ENCODE peak calls at places on chromosomes 6 and 20, in nine cellular contexts. E is activated CD8-positive, alpha-beta T cell treated with anti-CD3 and anti-CD28 coated beads for 36 hours; T is astrocyte; S is endothelial cell; V is WTC11; U is CD8-positive, alpha-beta T cell; W is Calu3; B is uterus; F is CD4-positive, alpha-beta T cell. A is an unnamed sample.

GRCh38 chr6:141254336-141254735 is 878.4 kb upstream of the GJE1 start:
- DNase-seq in U (no peak), E (no peak), B (no peak), W (no peak), S (no peak), T (no peak), F (no peak), V (no peak), A (no peak)

GRCh38 chr6:105259912-105260889 is 80.4 kb upstream of the POPDC3 start:
- DNase-seq in S (no peak), V (no peak), U (no peak), F (no peak), W (no peak), T (peak), E (no peak), B (no peak), A (no peak)

GRCh38 chr6:26400626-26401025 is 1.4 kb upstream of the BTN3A1 start:
- DNase-seq in S (no peak), E (no peak), B (no peak), W (no peak), V (no peak), U (no peak), T (no peak), F (no peak), A (no peak)

GRCh38 chr6:31701666-31702420 is 1.3 kb downstream of the ABHD16A start:
- DNase-seq in V (no peak), F (no peak), U (no peak), W (no peak), S (no peak), T (no peak), B (no peak), E (no peak), A (no peak)

GRCh38 chr6:31210842-31211241 is 40.4 kb upstream of the POU5F1 start:
- DNase-seq in S (no peak), F (no peak), E (no peak), W (no peak), V (no peak), T (no peak), B (no peak), U (no peak), A (no peak)

GRCh38 chr6:119322715-119323350 is 26.7 kb downstream of the MAN1A1 start:
- DNase-seq in B (no peak), E (peak), V (no peak), W (no peak), S (no peak), T (no peak), F (no peak), U (no peak), A (no peak)

GRCh38 chr6:82251942-82252341 is 4.4 kb upstream of the IBTK start:
- DNase-seq in B (no peak), E (no peak), T (no peak), U (no peak), V (no peak), S (no peak), F (no peak), W (peak), A (no peak)

GRCh38 chr6:148533309-148534107 is 190.9 kb downstream of the SASH1 start:
- DNase-seq in T (no peak), B (no peak), F (no peak), U (no peak), V (no peak), E (no peak), W (no peak), S (no peak), A (no peak)

GRCh38 chr6:121520337-121521163 is 85.1 kb downstream of the GJA1 start:
- DNase-seq in T (peak), V (no peak), U (no peak), B (no peak), W (peak), E (no peak), S (no peak), F (no peak), A (no peak)

GRCh38 chr6:77341058-77341986 is 122.0 kb downstream of the HTR1B start:
- DNase-seq in F (no peak), E (no peak), V (no peak), W (no peak), S (no peak), B (no peak), U (no peak), T (no peak), A (no peak)

GRCh38 chr6:79762370-79762769 is 131.2 kb downstream of the SH3BGRL2 start:
- DNase-seq in F (no peak), U (no peak), V (no peak), E (no peak), B (no peak), S (no peak), W (peak), T (no peak), A (no peak)

GRCh38 chr6:13260116-13260598 is 68.2 kb downstream of the TBC1D7 start:
- DNase-seq in B (no peak), V (no peak), S (no peak), E (no peak), T (no peak), F (no peak), W (no peak), U (no peak), A (no peak)

GRCh38 chr6:41092421-41093140 is 19.8 kb downstream of the NFYA start:
- DNase-seq in T (no peak), E (no peak), U (no peak), B (no peak), V (no peak), W (no peak), F (no peak), S (no peak), A (no peak)

GRCh38 chr6:57242505-57242904 is 20.4 kb upstream of the RAB23 start:
- DNase-seq in V (no peak), W (no peak), T (peak), U (no peak), S (no peak), F (no peak), B (no peak), E (no peak), A (no peak)

GRCh38 chr6:38404355-38404754 is 235.4 kb downstream of the BTBD9 start:
- DNase-seq in U (no peak), F (no peak), B (no peak), E (no peak), T (peak), V (no peak), W (no peak), S (no peak), A (no peak)

GRCh38 chr6:35683267-35683666 is 5.4 kb downstream of the FKBP5 start:
- DNase-seq in V (no peak), U (no peak), T (no peak), S (no peak), E (no peak), W (no peak), B (no peak), F (no peak), A (no peak)

GRCh38 chr6:153160221-153160620 is 29.1 kb upstream of the RGS17 start:
- DNase-seq in F (no peak), W (no peak), T (no peak), U (no peak), E (no peak), V (no peak), S (no peak), B (no peak), A (no peak)

DNA sequence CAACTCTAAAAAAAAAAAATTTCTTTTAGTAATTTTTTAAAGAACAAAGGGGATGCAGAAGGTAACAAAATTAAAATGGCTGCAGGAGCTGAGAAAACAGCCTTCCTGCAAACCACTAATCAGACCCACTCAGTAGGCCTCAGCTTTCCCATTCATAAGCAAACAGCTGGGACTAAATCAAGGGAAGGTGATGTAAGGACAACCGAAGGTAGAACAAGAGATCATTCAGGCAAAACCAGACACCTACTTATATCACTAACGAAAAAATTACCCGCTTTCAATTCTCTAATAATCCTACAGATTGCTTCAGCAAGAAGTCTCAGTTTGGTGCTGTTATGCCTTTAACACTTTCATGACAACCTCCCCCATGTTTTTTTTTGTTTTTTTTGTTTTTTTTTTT is 124.0 kb downstream of the ZMYND8 start:
- DNase-seq in B (no peak), F (no peak), W (no peak), S (no peak), V (no peak), E (no peak), U (no peak), T (no peak), A (no peak)
- TF ChIP-seq CTCF in B (no peak), F (no peak), W (no peak), S (no peak), V (no peak), E (no peak), U (no peak), T (no peak), A (no peak)

DNA sequence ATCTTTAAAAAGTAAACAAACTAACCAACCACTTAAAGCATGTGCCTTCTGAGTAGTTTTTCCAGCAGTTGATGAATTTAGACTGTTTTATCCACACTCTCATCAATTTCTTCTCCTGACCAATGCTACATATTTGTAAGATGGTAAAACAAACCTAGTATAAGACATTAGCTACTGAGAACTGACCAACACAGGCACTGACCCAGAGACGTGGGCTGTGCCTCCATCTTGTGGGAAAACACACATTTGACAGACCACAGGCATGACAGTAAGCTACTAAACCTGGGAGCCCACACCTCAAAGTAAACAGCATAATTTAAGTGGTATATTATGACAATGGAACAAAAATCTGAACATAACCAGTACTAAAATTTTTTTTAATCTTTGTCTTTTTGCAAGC is 121.4 kb upstream of the NRSN1 start:
- DNase-seq in T (peak), F (no peak), W (no peak), U (no peak), B (no peak), V (no peak), S (no peak), E (no peak), A (no peak)
- TF ChIP-seq CTCF in T (no peak), F (no peak), W (no peak), U (no peak), B (no peak), V (no peak), S (no peak), E (no peak), A (no peak)

DNA sequence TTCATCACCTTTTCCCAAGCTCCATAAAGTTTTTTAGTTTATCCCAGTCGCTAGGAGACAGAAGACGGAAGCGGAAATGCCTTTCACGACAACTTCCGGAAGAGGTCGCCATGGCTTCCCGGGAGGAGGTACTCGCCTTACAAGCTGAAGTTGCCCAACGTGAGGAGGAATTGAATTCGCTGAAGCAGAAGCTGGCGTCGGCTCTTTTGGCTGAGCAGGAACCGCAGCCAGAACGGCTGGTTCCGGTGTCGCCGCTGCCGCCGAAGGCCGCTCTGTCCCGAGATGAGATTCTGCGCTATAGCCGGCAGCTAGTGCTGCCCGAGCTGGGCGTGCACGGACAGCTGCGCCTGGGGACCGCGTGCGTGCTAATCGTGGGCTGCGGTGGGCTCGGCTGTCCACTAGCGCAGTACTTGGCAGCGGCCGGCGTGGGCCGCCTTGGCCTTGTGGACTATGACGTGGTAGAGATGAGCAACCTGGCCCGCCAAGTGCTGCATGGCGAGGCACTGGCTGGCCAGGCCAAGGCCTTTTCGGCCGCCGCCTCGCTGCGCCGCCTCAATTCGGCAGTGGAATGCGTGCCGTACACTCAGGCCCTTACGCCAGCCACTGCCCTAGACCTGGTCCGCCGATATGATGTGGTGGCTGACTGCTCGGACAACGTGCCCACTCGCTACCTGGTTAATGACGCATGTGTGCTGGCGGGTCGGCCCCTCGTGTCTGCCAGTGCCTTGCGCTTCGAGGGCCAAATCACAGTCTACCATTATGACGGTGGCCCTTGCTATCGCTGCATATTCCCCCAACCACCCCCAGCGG is at the start of gene MOCS3:
- DNase-seq in V (peak), U (peak), B (peak), E (peak), T (peak), F (peak), S (peak), W (peak), A (no peak)
- TF ChIP-seq CTCF in V (no peak), U (no peak), B (no peak), E (no peak), T (no peak), F (no peak), S (no peak), W (peak), A (peak)

DNA sequence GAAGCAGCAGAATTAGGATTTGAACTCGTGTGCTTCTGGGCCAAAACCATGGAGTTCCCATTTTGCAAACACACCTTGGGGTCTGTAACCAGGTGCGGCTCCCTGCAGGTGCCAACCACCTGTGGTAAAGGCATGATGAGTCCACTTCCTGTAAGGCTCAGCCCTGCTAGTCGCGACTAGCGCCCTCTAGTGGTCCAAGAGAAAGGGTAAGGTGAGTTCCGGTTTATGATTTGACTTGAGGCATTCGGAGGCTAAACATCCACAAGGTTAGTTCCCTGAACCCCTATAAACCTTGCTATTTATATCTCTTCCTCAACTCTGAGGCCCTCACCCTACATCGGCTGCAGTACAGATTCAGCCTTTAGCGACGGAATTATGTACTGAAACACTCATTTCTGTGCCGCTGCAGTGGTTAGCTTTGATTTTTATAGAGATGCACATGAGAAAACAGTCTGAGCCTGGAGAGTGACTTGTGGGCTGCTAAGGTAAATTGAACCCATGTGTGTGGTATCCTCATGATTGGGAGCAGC is 173.4 kb downstream of the PLCB1 start:
- DNase-seq in W (peak), U (peak), T (no peak), F (peak), S (peak), B (no peak), V (peak), E (peak), A (peak)
- TF ChIP-seq CTCF in W (peak), U (peak), T (peak), F (peak), S (peak), B (no peak), V (peak), E (peak), A (peak)

GRCh38 chr6:28903686-28904085 is 20.1 kb downstream of the TRIM27 start:
- DNase-seq in W (no peak), F (no peak), U (no peak), E (no peak), B (no peak), T (no peak), S (no peak), V (no peak), A (no peak)
- TF ChIP-seq CTCF in W (no peak), F (no peak), U (no peak), E (no peak), B (no peak), T (no peak), S (no peak), V (no peak), A (no peak)

GRCh38 chr6:61203966-61204496 is 1082.0 kb downstream of the KHDRBS2 start:
- DNase-seq in V (no peak), U (no peak), B (no peak), S (no peak), F (no peak), W (no peak), E (no peak), T (no peak), A (no peak)

DNA sequence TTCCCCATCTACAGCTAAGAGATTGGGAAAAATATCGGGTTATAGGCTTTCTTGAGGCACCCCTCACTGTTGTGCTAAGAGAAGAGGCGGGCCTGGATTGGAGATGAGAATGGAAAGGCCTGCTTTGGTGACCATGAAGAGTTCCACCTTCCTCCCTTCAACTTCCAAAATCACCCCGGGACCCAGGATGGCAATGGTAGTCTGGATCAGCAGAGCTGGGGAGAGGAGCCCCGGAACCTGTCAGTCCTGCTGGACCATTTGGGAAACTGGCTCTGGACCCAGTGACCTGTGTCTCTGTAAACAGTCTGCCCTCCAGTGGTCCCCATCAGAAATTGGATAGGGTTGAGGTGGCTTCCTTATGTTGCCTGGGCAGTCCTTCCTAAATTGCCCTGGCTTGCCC is 1085.6 kb downstream of the KHDRBS2 start:
- DNase-seq in F (no peak), W (no peak), B (no peak), V (no peak), E (no peak), T (no peak), U (no peak), S (no peak), A (no peak)
- TF ChIP-seq CTCF in F (no peak), W (no peak), B (no peak), V (no peak), E (no peak), T (no peak), U (no peak), S (no peak), A (no peak)

DNA sequence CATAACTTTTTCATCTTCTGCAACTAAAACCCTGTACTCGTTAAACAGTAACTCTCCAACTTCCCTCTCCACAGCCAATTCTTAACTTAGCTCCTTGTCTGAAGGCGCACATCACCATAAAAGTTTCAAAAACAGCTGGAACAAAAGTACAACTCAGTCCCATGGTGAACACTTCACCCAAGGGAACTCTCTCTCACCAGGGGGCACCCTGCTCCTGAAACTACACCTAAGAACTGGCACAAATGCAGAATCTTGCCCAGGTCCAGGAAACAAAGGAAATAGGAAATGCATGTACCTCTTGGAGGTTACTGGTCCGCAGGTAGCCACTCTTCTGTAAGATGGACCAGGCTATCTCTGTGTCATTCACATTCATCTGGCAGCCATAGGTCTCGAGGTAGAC is 6.6 kb downstream of the CDK5RAP1 start:
- DNase-seq in T (no peak), U (no peak), E (no peak), W (peak), S (no peak), V (no peak), F (no peak), B (no peak), A (no peak)
- TF ChIP-seq CTCF in T (no peak), U (no peak), E (no peak), W (no peak), S (no peak), V (no peak), F (no peak), B (no peak), A (no peak)

GRCh38 chr6:34384305-34385153 is 7.9 kb downstream of the NUDT3 start:
- DNase-seq in E (no peak), U (no peak), W (no peak), S (no peak), V (no peak), B (no peak), F (no peak), T (no peak), A (no peak)
- TF ChIP-seq CTCF in E (no peak), U (no peak), W (no peak), S (no peak), V (no peak), B (no peak), F (no peak), T (no peak), A (no peak)

GRCh38 chr20:37543828-37544227 is 16.2 kb upstream of the BLCAP start:
- DNase-seq in W (peak), U (no peak), T (no peak), V (no peak), B (no peak), S (no peak), F (no peak), E (no peak), A (no peak)
- TF ChIP-seq CTCF in W (peak), U (no peak), T (peak), V (no peak), B (no peak), S (peak), F (no peak), E (no peak), A (no peak)

GRCh38 chr20:36663026-36663425 is 17.0 kb upstream of the SLA2 start:
- DNase-seq in W (no peak), U (no peak), F (no peak), B (no peak), T (no peak), S (no peak), E (no peak), V (no peak), A (no peak)

GRCh38 chr20:36670665-36671357 is 24.8 kb upstream of the SLA2 start:
- DNase-seq in S (no peak), T (no peak), V (no peak), B (no peak), F (no peak), U (no peak), W (no peak), E (no peak), A (no peak)

GRCh38 chr20:36666181-36666740 is 20.3 kb upstream of the SLA2 start:
- DNase-seq in V (no peak), F (no peak), W (no peak), U (no peak), S (no peak), E (no peak), T (no peak), B (no peak), A (no peak)
- TF ChIP-seq CTCF in V (no peak), F (no peak), W (no peak), U (no peak), S (no peak), E (no peak), T (no peak), B (peak), A (no peak)